ENCODE peak calls at places on chromosomes 13 and 19, in six cellular contexts. L is KBM-7, A is H9, Z is T47D, H is ascending aorta, Q is NCI-H2171. C is an unnamed sample.

GRCh38 chr13:26946675-26947342 is 186.2 kb upstream of the GPR12 start:
- DNase-seq in L (peak; percentile 76), A (no peak), Z (peak; percentile 35), H (no peak), Q (peak; percentile 30), C (peak; percentile 39)

GRCh38 chr13:42354246-42355117 is 82.5 kb downstream of the AKAP11 start:
- DNase-seq in L (no peak), A (no peak), Z (no peak), H (no peak), Q (no peak), C (no peak)

GRCh38 chr19:13149628-13150186 is 468 bp downstream of the STX10 start:
- DNase-seq in L (peak; percentile 51), A (peak; percentile 61), Z (no peak), H (peak; percentile 14), Q (no peak), C (no peak)

GRCh38 chr13:58452123-58452623 is 820.6 kb downstream of the PCDH17 start:
- DNase-seq in L (no peak), A (no peak), Z (no peak), H (no peak), Q (no peak), C (no peak)

GRCh38 chr13:81929988-81930387 is 1589.1 kb upstream of the SPRY2 start:
- DNase-seq in L (peak; percentile 38), A (peak; percentile 25), Z (peak; percentile 3), H (no peak), Q (peak; percentile 31), C (peak; percentile 2)

GRCh38 chr13:93430346-93430745 is 203.7 kb downstream of the GPC6 start:
- DNase-seq in L (peak; percentile 70), A (no peak), Z (no peak), H (no peak), Q (no peak), C (no peak)

GRCh38 chr13:68358218-68358817 is 1128.2 kb upstream of the PCDH9 start:
- DNase-seq in L (no peak), A (no peak), Z (no peak), H (no peak), Q (no peak), C (no peak)

GRCh38 chr19:34172661-34173144 is 399 bp downstream of the LSM14A start:
- DNase-seq in L (peak; percentile 38), A (no peak), Z (no peak), H (no peak), Q (no peak), C (peak; percentile 14)

GRCh38 chr13:39970177-39970846 is 314.9 kb downstream of the COG6 start:
- DNase-seq in L (no peak), A (no peak), Z (no peak), H (no peak), Q (no peak), C (no peak)

GRCh38 chr19:35637165-35637564 is 4.4 kb upstream of the ETV2 start:
- DNase-seq in L (no peak), A (no peak), Z (no peak), H (no peak), Q (no peak), C (no peak)

GRCh38 chr19:10749435-10750384 is 31.8 kb downstream of the DNM2 start:
- DNase-seq in L (no peak), A (no peak), Z (no peak), H (no peak), Q (no peak), C (no peak)

GRCh38 chr13:51832471-51833152 is 12.4 kb downstream of the TMEM272 start:
- DNase-seq in L (peak; percentile 70), A (peak; percentile 46), Z (peak; percentile 10), H (no peak), Q (no peak), C (peak; percentile 46)

GRCh38 chr19:3366104-3366760 is at the start of gene NFIC:
- DNase-seq in L (peak; percentile 73), A (peak; percentile 62), Z (no peak), H (no peak), Q (peak; percentile 36), C (peak; percentile 95)

GRCh38 chr19:35733180-35734125 is 8.8 kb downstream of the IGFLR1 start:
- DNase-seq in L (no peak), A (no peak), Z (no peak), H (no peak), Q (no peak), C (no peak)

GRCh38 chr19:5588906-5589676 is 21.3 kb upstream of the TINCR start:
- DNase-seq in L (no peak), A (no peak), Z (no peak), H (no peak), Q (no peak), C (no peak)

GRCh38 chr13:31050486-31051400 is 111.0 kb downstream of the HSPH1 start:
- DNase-seq in L (no peak), A (no peak), Z (no peak), H (no peak), Q (no peak), C (no peak)

GRCh38 chr13:87003265-87003664 is 667.9 kb upstream of the SLITRK5 start:
- DNase-seq in L (no peak), A (no peak), Z (no peak), H (no peak), Q (no peak), C (no peak)

GRCh38 chr13:102965802-102966201 is 100.4 kb downstream of the SLC10A2 start:
- DNase-seq in L (no peak), A (no peak), Z (no peak), H (no peak), Q (no peak), C (no peak)

GRCh38 chr13:29845440-29846056 is 4.9 kb downstream of the UBL3 start:
- DNase-seq in L (no peak), A (no peak), Z (no peak), H (no peak), Q (no peak), C (no peak)

C was measured in fibroblast of gingiva.